ENCODE peak calls at places on chromosomes 4 and X, in four cellular contexts. One of them, this sample, is unnamed.

GRCh38 chrX:35890699-35891098 is 28.8 kb upstream of the CFAP47 start:
- DNase-seq in activated T-helper 1 cell treated with anti-CD3 and anti-CD28 coated beads, Interleukin-2, amount 50 U/mL, for 16 hours: no peak
- DNase-seq in lung: peak
- DNase-seq in GDM1: peak
- DNase-seq in this sample: no peak

GRCh38 chrX:39915596-39915995 is 182.2 kb downstream of the BCOR start:
- DNase-seq in GDM1: no peak
- DNase-seq in lung: no peak
- DNase-seq in activated T-helper 1 cell treated with anti-CD3 and anti-CD28 coated beads, Interleukin-2, amount 50 U/mL, for 16 hours: no peak
- DNase-seq in this sample: no peak

GRCh38 chr4:84800256-84800655 is 166.2 kb downstream of the WDFY3 start:
- DNase-seq in GDM1: no peak
- DNase-seq in activated T-helper 1 cell treated with anti-CD3 and anti-CD28 coated beads, Interleukin-2, amount 50 U/mL, for 16 hours: no peak
- DNase-seq in lung: no peak
- DNase-seq in this sample: no peak

GRCh38 chr4:108287834-108288413 is 119.2 kb upstream of the LEF1 start:
- DNase-seq in activated T-helper 1 cell treated with anti-CD3 and anti-CD28 coated beads, Interleukin-2, amount 50 U/mL, for 16 hours: no peak
- DNase-seq in lung: no peak
- DNase-seq in GDM1: no peak
- DNase-seq in this sample: no peak

GRCh38 chrX:129667412-129667811 is 12.7 kb upstream of the APLN start:
- DNase-seq in GDM1: no peak
- DNase-seq in activated T-helper 1 cell treated with anti-CD3 and anti-CD28 coated beads, Interleukin-2, amount 50 U/mL, for 16 hours: no peak
- DNase-seq in lung: no peak
- DNase-seq in this sample: no peak

GRCh38 chr4:854356-854755 is 28.4 kb upstream of the CPLX1 start:
- DNase-seq in lung: no peak
- DNase-seq in GDM1: no peak
- DNase-seq in activated T-helper 1 cell treated with anti-CD3 and anti-CD28 coated beads, Interleukin-2, amount 50 U/mL, for 16 hours: no peak
- DNase-seq in this sample: no peak

GRCh38 chr4:1417522-1418390 is 11.5 kb upstream of the NKX1-1 start:
- DNase-seq in lung: no peak
- DNase-seq in activated T-helper 1 cell treated with anti-CD3 and anti-CD28 coated beads, Interleukin-2, amount 50 U/mL, for 16 hours: no peak
- DNase-seq in GDM1: no peak
- DNase-seq in this sample: no peak

GRCh38 chr4:140250989-140251552 is 97.1 kb upstream of the MAML3 start:
- DNase-seq in lung: no peak
- DNase-seq in GDM1: no peak
- DNase-seq in activated T-helper 1 cell treated with anti-CD3 and anti-CD28 coated beads, Interleukin-2, amount 50 U/mL, for 16 hours: no peak
- DNase-seq in this sample: no peak

GRCh38 chr4:39134674-39135073 is 47.7 kb upstream of the WDR19 start:
- DNase-seq in GDM1: no peak
- DNase-seq in lung: no peak
- DNase-seq in activated T-helper 1 cell treated with anti-CD3 and anti-CD28 coated beads, Interleukin-2, amount 50 U/mL, for 16 hours: no peak
- DNase-seq in this sample: no peak

GRCh38 chrX:131728295-131729145 is 184.6 kb downstream of the OR13H1 start:
- DNase-seq in lung: peak
- DNase-seq in activated T-helper 1 cell treated with anti-CD3 and anti-CD28 coated beads, Interleukin-2, amount 50 U/mL, for 16 hours: no peak
- DNase-seq in GDM1: peak
- DNase-seq in this sample: no peak

GRCh38 chr4:101753702-101754101 is 36.8 kb upstream of the BANK1 start:
- DNase-seq in lung: no peak
- DNase-seq in GDM1: no peak
- DNase-seq in activated T-helper 1 cell treated with anti-CD3 and anti-CD28 coated beads, Interleukin-2, amount 50 U/mL, for 16 hours: no peak
- DNase-seq in this sample: no peak

GRCh38 chrX:11678174-11678573 is 12.5 kb upstream of the ARHGAP6 start:
- DNase-seq in activated T-helper 1 cell treated with anti-CD3 and anti-CD28 coated beads, Interleukin-2, amount 50 U/mL, for 16 hours: no peak
- DNase-seq in GDM1: no peak
- DNase-seq in lung: no peak
- DNase-seq in this sample: no peak

GRCh38 chrX:1537031-1537715 is at the start of gene P2RY8:
- DNase-seq in lung: peak
- DNase-seq in activated T-helper 1 cell treated with anti-CD3 and anti-CD28 coated beads, Interleukin-2, amount 50 U/mL, for 16 hours: peak
- DNase-seq in GDM1: peak
- DNase-seq in this sample: peak

GRCh38 chr4:77110707-77111106 is 34.9 kb upstream of the CCNI start:
- DNase-seq in activated T-helper 1 cell treated with anti-CD3 and anti-CD28 coated beads, Interleukin-2, amount 50 U/mL, for 16 hours: no peak
- DNase-seq in GDM1: no peak
- DNase-seq in lung: no peak
- DNase-seq in this sample: no peak

GRCh38 chr4:14862881-14863280 is 139.4 kb upstream of the CPEB2 start:
- DNase-seq in lung: no peak
- DNase-seq in GDM1: no peak
- DNase-seq in activated T-helper 1 cell treated with anti-CD3 and anti-CD28 coated beads, Interleukin-2, amount 50 U/mL, for 16 hours: no peak
- DNase-seq in this sample: no peak

GRCh38 chrX:20067709-20068315 is 48.9 kb downstream of the MAP7D2 start:
- DNase-seq in GDM1: no peak
- DNase-seq in lung: peak
- DNase-seq in activated T-helper 1 cell treated with anti-CD3 and anti-CD28 coated beads, Interleukin-2, amount 50 U/mL, for 16 hours: no peak
- DNase-seq in this sample: no peak

GRCh38 chr4:1855334-1856070 is 454 bp downstream of the LETM1 start:
- DNase-seq in GDM1: no peak
- DNase-seq in lung: peak
- DNase-seq in activated T-helper 1 cell treated with anti-CD3 and anti-CD28 coated beads, Interleukin-2, amount 50 U/mL, for 16 hours: no peak
- DNase-seq in this sample: no peak

GRCh38 chr4:146522098-146522861 is 540 bp upstream of the SLC10A7 start:
- DNase-seq in GDM1: peak
- DNase-seq in lung: peak
- DNase-seq in activated T-helper 1 cell treated with anti-CD3 and anti-CD28 coated beads, Interleukin-2, amount 50 U/mL, for 16 hours: peak
- DNase-seq in this sample: peak

GRCh38 chrX:252421-253291 is 28.5 kb upstream of the PLCXD1 start:
- DNase-seq in lung: no peak
- DNase-seq in activated T-helper 1 cell treated with anti-CD3 and anti-CD28 coated beads, Interleukin-2, amount 50 U/mL, for 16 hours: no peak
- DNase-seq in GDM1: no peak
- DNase-seq in this sample: no peak

GRCh38 chr4:88211473-88212252 is 53.2 kb upstream of the ABCG2 start:
- DNase-seq in activated T-helper 1 cell treated with anti-CD3 and anti-CD28 coated beads, Interleukin-2, amount 50 U/mL, for 16 hours: no peak
- DNase-seq in lung: peak
- DNase-seq in GDM1: peak
- DNase-seq in this sample: no peak

GRCh38 chrX:56782362-56782761 is 53.3 kb downstream of the NBDY start:
- DNase-seq in lung: no peak
- DNase-seq in GDM1: no peak
- DNase-seq in activated T-helper 1 cell treated with anti-CD3 and anti-CD28 coated beads, Interleukin-2, amount 50 U/mL, for 16 hours: no peak
- DNase-seq in this sample: no peak

GRCh38 chrX:9788908-9789307 is 2.7 kb downstream of the SHROOM2 start:
- DNase-seq in GDM1: no peak
- DNase-seq in activated T-helper 1 cell treated with anti-CD3 and anti-CD28 coated beads, Interleukin-2, amount 50 U/mL, for 16 hours: no peak
- DNase-seq in lung: peak
- DNase-seq in this sample: no peak